ENCODE peak calls at places on chromosomes 5 and 9, in eight cellular contexts. C is transverse colon, D is uterus, O is HCT116, X is NB4, R is adrenal gland, W is IMR-90, L is right lobe of liver. I is an unnamed sample.

GRCh38 chr5:102902647-102903046 is 147.5 kb downstream of the PAM start:
- DNase-seq in L (no peak), D (no peak), W (no peak), C (no peak), X (no peak), R (no peak), O (no peak), I (no peak)

GRCh38 chr5:139180850-139181785 is 17.1 kb downstream of the SIL1 start:
- DNase-seq in O (no peak), R (no peak), W (no peak), X (no peak), C (no peak), D (no peak), L (no peak), I (no peak)

GRCh38 chr5:172274951-172275753 is 8.4 kb downstream of the UBTD2 start:
- DNase-seq in D (no peak), C (no peak), L (no peak), X (no peak), W (no peak), R (no peak), O (no peak), I (no peak)

GRCh38 chr5:141952030-141952429 is 6.0 kb downstream of the PCDH12 start:
- DNase-seq in W (no peak), D (no peak), C (no peak), O (no peak), R (no peak), L (no peak), X (no peak), I (no peak)

GRCh38 chr5:16579142-16579541 is 37.7 kb downstream of the RETREG1 start:
- DNase-seq in W (no peak), C (no peak), O (no peak), D (no peak), R (no peak), X (no peak), L (no peak), I (no peak)

GRCh38 chr9:104860280-104860679 is 67.7 kb downstream of the ABCA1 start:
- DNase-seq in X (peak), D (no peak), R (no peak), W (peak), O (no peak), C (no peak), L (no peak), I (no peak)

GRCh38 chr9:100104314-100104713 is 5.3 kb downstream of the INVS start:
- DNase-seq in O (no peak), C (no peak), D (no peak), X (no peak), L (no peak), W (peak), R (no peak), I (no peak)

GRCh38 chr5:72746736-72747135 is 69.7 kb upstream of the TNPO1 start:
- DNase-seq in R (no peak), W (peak), C (no peak), L (no peak), X (no peak), O (no peak), D (no peak), I (no peak)

GRCh38 chr5:147455321-147455720 is 54.5 kb downstream of the DPYSL3 start:
- DNase-seq in O (no peak), W (peak), R (no peak), X (peak), D (peak), L (no peak), C (no peak), I (no peak)

GRCh38 chr5:61675015-61675692 is 343.1 kb downstream of the ZSWIM6 start:
- DNase-seq in R (no peak), W (no peak), O (peak), C (peak), X (peak), D (no peak), L (no peak), I (no peak)

GRCh38 chr5:170348069-170348702 is 41.0 kb downstream of the KCNMB1 start:
- DNase-seq in C (no peak), D (no peak), W (no peak), L (no peak), O (no peak), X (no peak), R (no peak), I (peak)

GRCh38 chr9:28868224-28868623 is 1294.9 kb upstream of the C9orf72 start:
- DNase-seq in D (no peak), O (no peak), C (no peak), R (no peak), L (no peak), X (no peak), W (no peak), I (no peak)

GRCh38 chr5:171418982-171419662 is at the start of gene FGF18:
- DNase-seq in C (peak), R (no peak), D (no peak), O (peak), X (no peak), L (no peak), W (peak), I (peak)

GRCh38 chr5:42309865-42310264 is 113.4 kb upstream of the GHR start:
- DNase-seq in R (no peak), D (no peak), C (no peak), O (no peak), W (no peak), X (no peak), L (no peak), I (no peak)

GRCh38 chr9:81694541-81694940 is 5.2 kb upstream of the TLE1 start:
- DNase-seq in X (no peak), D (no peak), L (no peak), R (no peak), W (peak), C (no peak), O (no peak), I (no peak)

GRCh38 chr5:181181650-181182565 is 23.1 kb downstream of the TRIM7 start:
- DNase-seq in R (peak), W (peak), L (no peak), C (peak), X (peak), O (peak), D (peak), I (no peak)

GRCh38 chr5:174903333-174903732 is 179.0 kb downstream of the MSX2 start:
- DNase-seq in W (no peak), R (no peak), C (no peak), X (peak), D (no peak), L (no peak), O (peak), I (no peak)

GRCh38 chr5:92514901-92515300 is 1066.1 kb downstream of the NR2F1-AS1 start:
- DNase-seq in D (no peak), R (no peak), C (no peak), W (no peak), X (no peak), L (no peak), O (no peak), I (no peak)

GRCh38 chr9:121835581-121836381 is 184.3 kb downstream of the DAB2IP start:
- DNase-seq in L (peak), O (no peak), C (no peak), W (peak), X (no peak), R (peak), D (peak), I (no peak)

GRCh38 chr9:94922098-94922607 is 195.7 kb downstream of the AOPEP start:
- DNase-seq in C (no peak), D (peak), X (peak), L (no peak), O (no peak), R (no peak), W (peak), I (no peak)

GRCh38 chr5:1799602-1800469 is at the start of gene MRPL36:
- DNase-seq in C (peak), D (peak), W (peak), X (peak), L (peak), R (peak), O (peak), I (peak)

GRCh38 chr5:53520813-53521212 is 39.6 kb upstream of the NDUFS4 start:
- DNase-seq in L (no peak), R (no peak), C (no peak), W (no peak), D (no peak), O (no peak), X (no peak), I (no peak)

GRCh38 chr5:145976431-145977155 is 40.2 kb downstream of the SH3RF2 start:
- DNase-seq in X (peak), O (no peak), W (peak), D (no peak), L (no peak), C (no peak), R (no peak), I (no peak)

GRCh38 chr5:76733049-76733417 is 17.1 kb downstream of the F2R start:
- DNase-seq in D (no peak), L (no peak), C (peak), X (peak), R (no peak), O (no peak), W (no peak), I (no peak)

DNA sequence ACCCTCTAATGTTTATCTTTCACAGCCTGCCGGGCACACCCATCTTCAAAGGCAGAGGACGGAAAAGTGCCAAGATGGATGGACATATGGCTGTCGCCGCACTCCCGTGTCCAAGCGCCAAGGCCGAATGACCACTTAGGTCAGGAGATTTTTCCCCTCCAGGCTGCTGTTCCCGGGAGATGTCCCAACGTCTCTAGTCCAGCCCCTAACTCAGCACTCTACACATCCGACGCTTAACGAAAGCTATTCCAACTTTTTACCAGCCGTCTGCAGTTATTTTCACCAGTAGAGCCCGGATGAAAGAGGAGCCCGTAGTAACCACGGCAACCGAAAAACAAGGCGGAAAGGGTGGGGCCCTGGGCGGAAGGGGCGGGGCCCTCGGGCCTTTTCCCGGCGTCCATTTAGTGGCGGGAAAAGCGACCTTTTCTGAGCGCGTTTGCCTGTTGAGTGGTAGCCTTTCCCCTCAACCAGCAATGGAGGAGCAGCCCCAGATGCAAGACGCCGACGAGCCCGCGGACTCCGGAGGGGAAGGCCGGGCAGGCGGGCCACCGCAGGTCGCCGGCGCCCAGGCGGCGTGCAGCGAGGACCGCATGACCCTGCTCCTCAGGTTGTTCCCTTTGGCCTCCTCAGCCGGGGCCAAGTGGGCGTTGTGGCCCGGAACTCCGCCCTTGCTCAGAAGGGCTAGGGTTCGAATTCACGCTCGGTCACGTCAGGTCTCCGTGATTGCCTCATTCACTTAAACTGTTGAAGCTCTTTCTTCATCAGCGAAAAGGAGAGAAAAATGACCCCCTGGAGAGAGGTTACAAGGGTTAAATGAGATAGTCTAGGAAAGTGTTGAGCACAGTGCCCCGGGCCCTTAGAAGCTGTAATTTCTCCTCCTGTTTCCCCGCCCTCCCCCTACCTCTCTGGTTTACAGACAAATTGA is at the start of gene CENPH:
- DNase-seq in O (peak), W (peak), D (peak), C (peak), X (peak), L (peak), R (peak), I (peak)
- TF ChIP-seq POLR2A in O (peak), W (peak), D (no peak), C (no peak), X (peak), L (no peak), R (no peak), I (peak)

GRCh38 chr9:4297795-4298254 is 2.0 kb downstream of the GLIS3 start:
- DNase-seq in W (peak), D (peak), O (no peak), X (peak), L (peak), R (peak), C (peak), I (no peak)
- TF ChIP-seq POLR2A in W (no peak), D (peak), O (peak), X (peak), L (peak), R (no peak), C (peak), I (no peak)

DNA sequence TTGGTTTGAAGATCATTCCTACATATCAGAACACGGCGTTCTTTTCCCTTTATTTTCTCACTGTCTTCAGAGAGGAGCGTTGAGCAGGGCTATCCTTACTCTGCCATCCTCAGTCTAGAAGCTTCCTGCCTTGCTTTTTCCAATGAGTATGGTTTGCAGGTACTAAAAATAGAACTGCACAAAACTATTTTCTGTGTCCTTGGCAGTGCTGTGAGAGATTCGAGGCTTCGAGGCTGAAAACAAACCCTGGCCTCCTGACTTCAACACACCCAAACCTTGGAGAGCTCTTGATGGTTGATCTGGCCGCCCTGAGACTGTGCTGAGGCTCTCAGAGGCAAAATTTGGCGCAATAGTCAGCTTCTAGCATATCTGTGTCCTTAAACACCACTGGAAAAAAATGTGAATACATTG is 78.9 kb downstream of the GOLPH3 start:
- DNase-seq in X (no peak), C (no peak), O (no peak), D (no peak), W (no peak), L (no peak), R (peak), I (no peak)
- TF ChIP-seq POLR2A in X (no peak), C (no peak), O (no peak), D (no peak), W (no peak), L (no peak), R (no peak), I (no peak)

GRCh38 chr5:177186645-177187044 is 53.1 kb downstream of the NSD1 start:
- DNase-seq in C (no peak), R (no peak), X (no peak), D (no peak), W (no peak), O (no peak), L (no peak), I (no peak)

GRCh38 chr5:177185993-177186392 is 52.4 kb downstream of the NSD1 start:
- DNase-seq in C (no peak), W (no peak), O (no peak), D (no peak), X (no peak), R (no peak), L (no peak), I (no peak)

GRCh38 chr5:177179431-177179830 is 45.9 kb downstream of the NSD1 start:
- DNase-seq in D (no peak), W (no peak), O (no peak), R (no peak), L (no peak), X (no peak), C (no peak), I (no peak)

GRCh38 chr5:177183766-177184165 is 50.2 kb downstream of the NSD1 start:
- DNase-seq in C (no peak), R (no peak), O (no peak), D (no peak), L (no peak), W (no peak), X (no peak), I (no peak)

GRCh38 chr5:177183142-177183541 is 49.6 kb downstream of the NSD1 start:
- DNase-seq in O (no peak), R (no peak), D (no peak), X (no peak), C (no peak), W (no peak), L (no peak), I (no peak)
- TF ChIP-seq POLR2A in O (no peak), R (no peak), D (no peak), X (no peak), C (no peak), W (no peak), L (no peak), I (no peak)

I was measured in erythroblast.